ENCODE peak calls at places on chromosomes 11 and 22, in seven cellular contexts. O, V, R, Q, I, G and D are unnamed samples.

GRCh38 chr22:29341849-29342127 is 26.3 kb upstream of the RASL10A start:
- DNase-seq in O (no peak), V (no peak), R (no peak), Q (no peak), I (no peak), G (no peak), D (no peak)

GRCh38 chr11:58927393-58928081 is 11.8 kb upstream of the GLYATL1 start:
- DNase-seq in O (no peak), V (peak; percentile 56), R (no peak), Q (no peak), I (no peak), G (no peak), D (no peak)

GRCh38 chr22:41096841-41097240 is 4.4 kb downstream of the EP300 start:
- DNase-seq in O (no peak), V (no peak), R (no peak), Q (no peak), I (no peak), G (no peak), D (no peak)

GRCh38 chr11:112538529-112538928 is 277.9 kb upstream of the PLET1 start:
- DNase-seq in O (no peak), V (no peak), R (no peak), Q (no peak), I (no peak), G (no peak), D (no peak)

GRCh38 chr11:83319346-83319745 is 33.2 kb upstream of the CCDC90B start:
- DNase-seq in O (no peak), V (no peak), R (no peak), Q (no peak), I (no peak), G (no peak), D (no peak)

GRCh38 chr22:41302016-41302767 is 867 bp downstream of the ZC3H7B start:
- DNase-seq in O (peak; percentile 61), V (no peak), R (no peak), Q (no peak), I (no peak), G (no peak), D (no peak)

GRCh38 chr11:115324569-115325432 is 179.4 kb downstream of the CADM1 start:
- DNase-seq in O (peak; percentile 39), V (peak; percentile 27), R (no peak), Q (peak; percentile 67), I (peak; percentile 22), G (no peak), D (no peak)

GRCh38 chr11:742156-742546 is 5.1 kb upstream of the TALDO1 start:
- DNase-seq in O (no peak), V (no peak), R (no peak), Q (no peak), I (no peak), G (no peak), D (no peak)

GRCh38 chr11:96228472-96228871 is 114.5 kb downstream of the MAML2 start:
- DNase-seq in O (no peak), V (peak; percentile 43), R (peak; percentile 16), Q (peak; percentile 68), I (peak; percentile 66), G (peak; percentile 87), D (peak; percentile 88)

GRCh38 chr22:39254789-39255298 is 10.1 kb upstream of the PDGFB start:
- DNase-seq in O (no peak), V (no peak), R (no peak), Q (peak; percentile 48), I (no peak), G (no peak), D (no peak)

GRCh38 chr11:44564198-44564597 is 1.3 kb upstream of the CD82 start:
- DNase-seq in O (peak; percentile 2), V (peak; percentile 71), R (no peak), Q (no peak), I (no peak), G (no peak), D (no peak)

GRCh38 chr11:116073854-116074837 is 569.9 kb upstream of the CADM1 start:
- DNase-seq in O (no peak), V (no peak), R (no peak), Q (no peak), I (no peak), G (no peak), D (no peak)

GRCh38 chr11:2862950-2863618 is 22.5 kb downstream of the CDKN1C start:
- DNase-seq in O (no peak), V (no peak), R (no peak), Q (no peak), I (no peak), G (no peak), D (no peak)

GRCh38 chr11:46414466-46414796 is 22.9 kb upstream of the CHRM4 start:
- DNase-seq in O (no peak), V (no peak), R (no peak), Q (no peak), I (no peak), G (no peak), D (no peak)

GRCh38 chr11:8289426-8290047 is 25.9 kb upstream of the LMO1 start:
- DNase-seq in O (no peak), V (no peak), R (no peak), Q (no peak), I (no peak), G (peak; percentile 26), D (no peak)

GRCh38 chr22:22703715-22704114 is 59.3 kb downstream of the GGTLC2 start:
- DNase-seq in O (no peak), V (no peak), R (no peak), Q (peak; percentile 61), I (no peak), G (no peak), D (no peak)

GRCh38 chr22:40746428-40747220 is 67.3 kb downstream of the MCHR1 start:
- DNase-seq in O (no peak), V (no peak), R (no peak), Q (no peak), I (no peak), G (no peak), D (no peak)

GRCh38 chr11:57728829-57729228 is 12.5 kb upstream of the SELENOH start:
- DNase-seq in O (no peak), V (no peak), R (no peak), Q (no peak), I (no peak), G (no peak), D (no peak)

GRCh38 chr11:44427432-44427831 is 117.5 kb upstream of the ALX4 start:
- DNase-seq in O (peak; percentile 77), V (no peak), R (no peak), Q (peak; percentile 8), I (no peak), G (no peak), D (no peak)

GRCh38 chr22:44355688-44356070 is 42.9 kb upstream of the SHISAL1 start:
- DNase-seq in O (no peak), V (no peak), R (no peak), Q (no peak), I (no peak), G (peak; percentile 59), D (no peak)

GRCh38 chr11:125591659-125592304 is 870 bp upstream of the STT3A start:
- DNase-seq in O (peak; percentile 35), V (peak; percentile 37), R (no peak), Q (no peak), I (peak; percentile 22), G (peak; percentile 78), D (peak; percentile 55)

GRCh38 chr11:62671272-62671603 is 235 bp upstream of the UQCC3 start:
- DNase-seq in O (no peak), V (no peak), R (no peak), Q (no peak), I (no peak), G (no peak), D (no peak)

GRCh38 chr11:32456864-32457263 is 21.5 kb upstream of the WT1 start:
- DNase-seq in O (no peak), V (no peak), R (no peak), Q (no peak), I (no peak), G (no peak), D (no peak)

GRCh38 chr11:68325183-68325893 is 12.9 kb downstream of the LRP5 start:
- DNase-seq in O (no peak), V (no peak), R (no peak), Q (no peak), I (no peak), G (no peak), D (no peak)

GRCh38 chr11:72813740-72814138 is 472 bp upstream of the ATG16L2 start:
- DNase-seq in O (peak; percentile 80), V (peak; percentile 85), R (peak; percentile 56), Q (peak; percentile 89), I (peak; percentile 59), G (peak; percentile 92), D (peak; percentile 70)
- TF ChIP-seq POLR2A in O (peak; percentile 74), V (no peak), R (peak; percentile 96), Q (peak; percentile 94), I (peak; percentile 41), G (peak; percentile 49), D (no peak)

GRCh38 chr11:114059984-114060401 is 482 bp downstream of the ZBTB16 start:
- DNase-seq in O (peak; percentile 17), V (peak; percentile 55), R (no peak), Q (peak; percentile 29), I (no peak), G (peak; percentile 77), D (no peak)
- TF ChIP-seq POLR2A in O (no peak), V (no peak), R (no peak), Q (no peak), I (no peak), G (no peak), D (no peak)

DNA sequence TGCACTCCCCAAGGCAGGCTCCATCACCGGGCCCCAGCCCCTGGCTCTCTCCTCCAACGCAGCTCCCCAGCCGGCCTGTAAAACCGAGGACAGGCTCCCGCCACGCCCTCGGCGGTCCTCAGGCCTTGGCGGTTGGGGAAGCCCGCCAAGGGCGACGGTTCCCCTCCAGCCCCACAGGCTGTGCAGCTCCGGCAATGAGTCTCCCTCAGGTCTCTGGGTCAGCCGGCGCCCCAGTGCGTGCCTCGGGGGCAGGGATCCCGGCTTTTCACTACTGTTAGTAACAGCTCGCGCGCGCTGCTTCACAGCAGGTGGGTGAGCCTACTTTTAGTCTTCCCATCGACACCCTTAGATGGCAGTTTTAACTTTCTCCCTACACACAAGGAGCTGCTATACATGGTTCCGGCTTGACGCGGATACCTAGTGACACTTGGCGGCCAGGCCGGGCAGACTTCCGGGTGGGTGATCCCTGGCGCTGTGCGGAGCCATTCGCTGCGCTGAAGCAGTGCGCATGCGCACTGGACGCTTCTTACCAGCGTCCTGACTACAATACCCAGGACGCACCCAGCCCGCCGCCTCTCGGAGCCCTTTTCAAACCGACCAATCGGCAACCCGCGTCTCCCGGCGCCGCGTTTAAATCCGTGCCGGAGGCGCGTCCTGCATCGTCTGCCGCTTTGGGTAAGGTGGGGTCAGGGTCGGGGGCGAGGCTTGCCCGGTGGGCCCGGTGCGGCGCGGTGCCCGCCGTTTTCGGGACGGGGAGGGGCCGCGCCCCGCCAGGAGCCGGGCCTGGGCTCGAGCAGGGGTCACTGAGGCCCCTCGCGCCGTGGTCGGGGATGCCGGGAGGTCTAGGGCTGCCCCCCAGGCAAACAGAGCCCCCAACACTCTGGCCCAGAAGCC is at the start of gene GTSE1:
- DNase-seq in O (peak; percentile 93), V (peak; percentile 99), R (peak; percentile 93), Q (peak; percentile 95), I (peak; percentile 92), G (peak; percentile 99), D (peak; percentile 96)
- TF ChIP-seq POLR2A in O (peak; percentile 85), V (no peak), R (peak; percentile 83), Q (peak; percentile 67), I (peak; percentile 45), G (peak; percentile 33), D (peak; percentile 34)

DNA sequence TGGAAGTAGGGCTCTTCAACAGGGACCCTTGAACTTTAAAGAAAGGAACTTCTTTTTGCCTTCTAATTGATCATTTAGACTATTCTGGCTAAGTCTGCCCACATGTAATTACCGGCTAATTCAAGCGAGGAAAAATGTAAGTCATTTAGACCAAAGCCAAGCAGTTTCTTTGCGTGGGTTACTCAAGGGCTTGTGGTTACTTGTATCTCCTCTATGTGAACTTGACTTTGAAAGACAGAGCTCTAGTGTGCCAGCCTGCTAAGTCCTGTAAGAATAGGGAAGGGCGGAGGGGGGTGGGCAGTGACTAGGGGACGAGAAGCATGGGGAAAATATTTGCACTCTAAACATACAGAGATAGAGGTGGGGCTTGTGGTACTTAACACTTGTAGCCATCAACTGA is 145.2 kb upstream of the TEAD1 start:
- DNase-seq in O (no peak), V (no peak), R (no peak), Q (no peak), I (no peak), G (no peak), D (no peak)
- TF ChIP-seq POLR2A in O (no peak), V (no peak), R (no peak), Q (no peak), I (no peak), G (no peak), D (no peak)